ENCODE peak calls at places on chromosome 5, in five cellular contexts. E is NCI-H774; M is NCI-H1092 treated with DMSO at 0.1 percent for 48 hours; P is left lobe of liver; Z is stimulated activated naive CD8-positive, alpha-beta T cell treated with anti-CD3 and anti-CD28 coated beads, Interleukin-15, amount 100 ng/mL, for 72 hours. B is an unnamed sample.

GRCh38 chr5:93151121-93151520 is 429.9 kb downstream of the NR2F1-AS1 start:
- DNase-seq in E (no peak), Z (no peak), P (no peak), M (no peak), B (no peak)

GRCh38 chr5:177096162-177097015 is 9.7 kb downstream of the FGFR4 start:
- DNase-seq in P (peak), M (no peak), Z (no peak), E (no peak), B (no peak)

GRCh38 chr5:72126796-72127195 is 19.5 kb downstream of the MAP1B start:
- DNase-seq in Z (no peak), P (no peak), M (no peak), E (peak), B (no peak)

GRCh38 chr5:14958196-14958595 is 86.6 kb upstream of the ANKH start:
- DNase-seq in M (no peak), E (no peak), Z (no peak), P (no peak), B (no peak)

GRCh38 chr5:144072518-144072927 is 97.9 kb downstream of the YIPF5 start:
- DNase-seq in Z (no peak), M (no peak), P (no peak), E (no peak), B (peak)

GRCh38 chr5:1737790-1738405 is 61.7 kb downstream of the MRPL36 start:
- DNase-seq in M (no peak), P (no peak), Z (peak), E (peak), B (no peak)

GRCh38 chr5:146751781-146752401 is 126.7 kb downstream of the PPP2R2B start:
- DNase-seq in P (no peak), Z (peak), E (no peak), M (no peak), B (no peak)

GRCh38 chr5:14308384-14309154 is 165.4 kb downstream of the TRIO start:
- DNase-seq in E (no peak), Z (no peak), M (no peak), P (no peak), B (no peak)

GRCh38 chr5:107369622-107370021 is 301.1 kb downstream of the EFNA5 start:
- DNase-seq in Z (no peak), M (no peak), P (no peak), E (no peak), B (no peak)

GRCh38 chr5:135211083-135211790 is 177.2 kb upstream of the PITX1 start:
- DNase-seq in E (no peak), Z (no peak), M (no peak), P (no peak), B (no peak)

GRCh38 chr5:157540124-157540523 is 35.5 kb downstream of the ADAM19 start:
- DNase-seq in Z (no peak), M (no peak), P (no peak), E (no peak), B (no peak)

GRCh38 chr5:57495688-57496087 is 13.1 kb upstream of the ACTBL2 start:
- DNase-seq in Z (no peak), M (no peak), P (no peak), E (no peak), B (no peak)

GRCh38 chr5:154510156-154510555 is 32.1 kb upstream of the HAND1 start:
- DNase-seq in P (no peak), E (no peak), Z (no peak), M (no peak), B (no peak)

GRCh38 chr5:93677344-93678021 is 63.9 kb downstream of the POU5F2 start:
- DNase-seq in P (no peak), Z (no peak), E (peak), M (peak), B (peak)

GRCh38 chr5:77569409-77569808 is 69.1 kb downstream of the OTP start:
- DNase-seq in E (no peak), M (no peak), Z (no peak), P (no peak), B (no peak)

GRCh38 chr5:98694902-98695301 is 78.6 kb upstream of the RGMB start:
- DNase-seq in M (no peak), Z (no peak), E (no peak), P (no peak), B (no peak)

GRCh38 chr5:97529354-97529753 is 346.3 kb upstream of the RIOK2 start:
- DNase-seq in Z (no peak), M (no peak), E (no peak), P (no peak), B (no peak)

GRCh38 chr5:81852277-81853004 is 101.5 kb upstream of the SSBP2 start:
- DNase-seq in M (peak), Z (peak), P (no peak), E (peak), B (no peak)

GRCh38 chr5:139130217-139130616 is 68.0 kb downstream of the SIL1 start:
- DNase-seq in M (no peak), P (no peak), E (no peak), Z (no peak), B (no peak)

GRCh38 chr5:57676228-57677098 is 193.9 kb upstream of the ACTBL2 start:
- DNase-seq in E (no peak), P (no peak), Z (no peak), M (no peak), B (no peak)

GRCh38 chr5:176802116-176802784 is 8.1 kb upstream of the UNC5A start:
- DNase-seq in E (no peak), M (no peak), P (no peak), Z (no peak), B (no peak)

GRCh38 chr5:172791291-172791690 is 20.3 kb upstream of the DUSP1 start:
- DNase-seq in E (no peak), P (no peak), M (no peak), Z (no peak), B (no peak)

GRCh38 chr5:123269436-123269835 is 153.8 kb downstream of the CEP120 start:
- DNase-seq in M (no peak), Z (no peak), P (no peak), E (no peak), B (no peak)

GRCh38 chr5:136021016-136021405 is 7.8 kb upstream of the TGFBI start:
- DNase-seq in Z (no peak), P (no peak), M (no peak), E (no peak), B (no peak)

GRCh38 chr5:157457391-157457790 is 2.6 kb upstream of the NIPAL4 start:
- DNase-seq in E (no peak), M (no peak), Z (no peak), P (no peak), B (no peak)

GRCh38 chr5:142248853-142249462 is 75.9 kb downstream of the SPRY4 start:
- DNase-seq in E (no peak), M (no peak), Z (no peak), P (peak), B (peak)

GRCh38 chr5:79956173-79956670 is 34.8 kb downstream of the MTX3 start:
- DNase-seq in E (no peak), Z (no peak), P (no peak), M (no peak), B (peak)

GRCh38 chr5:89471556-89471955 is 588.6 kb upstream of the MEF2C start:
- DNase-seq in P (no peak), E (no peak), Z (no peak), M (no peak), B (peak)

GRCh38 chr5:138282918-138283742 is 8.7 kb upstream of the GFRA3 start:
- DNase-seq in M (peak), P (peak), Z (no peak), E (peak), B (peak)

GRCh38 chr5:44821164-44821563 is 12.4 kb downstream of the MRPS30 start:
- DNase-seq in M (no peak), E (no peak), Z (no peak), P (no peak), B (no peak)

GRCh38 chr5:75028090-75028489 is 24.3 kb downstream of the GCNT4 start:
- DNase-seq in E (no peak), Z (no peak), P (no peak), M (no peak), B (no peak)

B was measured in GM04504.